ENCODE peak calls at places on chromosomes 1 and 21, in nine cellular contexts. T, U, B, S, K, A, E, J and H are unnamed samples.

GRCh38 chr1:172895050-172895460 is 155.7 kb downstream of the TNFSF18 start:
- DNase-seq in E (no peak), K (no peak), T (no peak), B (peak), U (no peak), J (no peak), A (no peak), S (no peak), H (peak)

GRCh38 chr1:61079898-61080336 is 2.4 kb upstream of the NFIA start:
- DNase-seq in J (peak), A (peak), B (no peak), E (peak), S (peak), T (peak), U (peak), K (peak), H (no peak)

GRCh38 chr1:197972406-197972805 is 55.2 kb downstream of the LHX9 start:
- DNase-seq in B (no peak), T (no peak), K (no peak), A (no peak), U (no peak), J (no peak), E (no peak), S (no peak), H (no peak)

GRCh38 chr1:30412241-30413110 is 310.9 kb downstream of the MATN1 start:
- DNase-seq in A (no peak), B (peak), T (no peak), J (no peak), K (peak), S (peak), E (no peak), U (no peak), H (no peak)

GRCh38 chr1:240737268-240737667 is 125.3 kb upstream of the GREM2 start:
- DNase-seq in B (no peak), T (no peak), E (peak), K (no peak), U (no peak), A (no peak), S (no peak), J (no peak), H (no peak)

GRCh38 chr1:216690593-216690992 is 32.6 kb downstream of the ESRRG start:
- DNase-seq in K (no peak), U (no peak), J (no peak), T (no peak), A (no peak), E (no peak), B (no peak), S (no peak), H (no peak)

GRCh38 chr1:180158149-180159147 is 3.8 kb downstream of the QSOX1 start:
- DNase-seq in E (no peak), U (no peak), B (no peak), J (no peak), T (no peak), A (no peak), K (no peak), S (no peak), H (no peak)

GRCh38 chr1:182599339-182599738 is 4.8 kb downstream of the RGS16 start:
- DNase-seq in K (no peak), B (peak), T (no peak), E (no peak), J (peak), S (no peak), A (no peak), U (no peak), H (peak)

GRCh38 chr1:110063781-110064180 is 6.7 kb downstream of the ALX3 start:
- DNase-seq in K (no peak), E (no peak), U (no peak), J (no peak), A (no peak), B (no peak), S (no peak), T (no peak), H (no peak)

GRCh38 chr1:174157157-174157806 is 2.0 kb upstream of the RABGAP1L start:
- DNase-seq in B (peak), J (no peak), A (no peak), K (no peak), U (no peak), S (no peak), T (no peak), E (no peak), H (no peak)

GRCh38 chr1:211344335-211344664 is 17.7 kb downstream of the TRAF5 start:
- DNase-seq in J (no peak), S (no peak), U (no peak), T (no peak), A (no peak), E (no peak), K (no peak), B (no peak), H (no peak)

DNA sequence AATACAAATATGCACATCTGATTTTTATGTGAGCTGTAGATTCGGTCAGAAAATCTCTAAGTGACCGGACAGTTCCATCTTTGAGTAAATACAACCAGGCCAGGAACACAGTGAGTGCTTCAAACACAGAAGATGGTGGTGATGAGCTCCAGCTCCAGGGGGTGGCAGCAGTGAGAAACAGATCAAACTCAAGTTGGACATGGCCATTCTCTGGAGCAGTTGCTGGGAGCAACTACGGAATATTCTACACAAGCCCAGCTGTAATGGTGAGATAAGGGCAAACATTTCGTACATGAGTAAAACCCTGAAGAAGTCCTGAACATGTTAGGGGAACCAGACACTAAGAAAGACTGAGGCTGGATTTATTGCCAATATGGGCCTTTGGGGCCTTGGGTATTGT is 100.7 kb downstream of the BARHL2 start:
- DNase-seq in S (no peak), J (peak), T (no peak), E (no peak), B (peak), U (peak), K (no peak), A (no peak), H (peak)
- TF ChIP-seq CTCF in S (no peak), J (peak), T (no peak), E (peak), B (peak), U (peak), K (no peak), A (no peak), H (peak)

GRCh38 chr1:168084396-168085231 is 52.1 kb downstream of the GPR161 start:
- DNase-seq in E (peak), J (peak), B (peak), K (no peak), T (no peak), U (peak), S (no peak), A (peak), H (peak)

GRCh38 chr1:168085401-168085872 is 51.3 kb downstream of the GPR161 start:
- DNase-seq in E (peak), K (no peak), U (no peak), S (no peak), T (no peak), B (no peak), A (peak), J (no peak), H (no peak)

GRCh38 chr1:168081373-168082007 is 55.2 kb downstream of the GPR161 start:
- DNase-seq in K (peak), U (no peak), A (no peak), T (no peak), B (no peak), E (peak), J (no peak), S (no peak), H (no peak)

GRCh38 chr1:168082008-168082876 is 54.5 kb downstream of the GPR161 start:
- DNase-seq in E (peak), U (peak), T (peak), K (peak), A (peak), B (peak), J (peak), S (peak), H (peak)

DNA sequence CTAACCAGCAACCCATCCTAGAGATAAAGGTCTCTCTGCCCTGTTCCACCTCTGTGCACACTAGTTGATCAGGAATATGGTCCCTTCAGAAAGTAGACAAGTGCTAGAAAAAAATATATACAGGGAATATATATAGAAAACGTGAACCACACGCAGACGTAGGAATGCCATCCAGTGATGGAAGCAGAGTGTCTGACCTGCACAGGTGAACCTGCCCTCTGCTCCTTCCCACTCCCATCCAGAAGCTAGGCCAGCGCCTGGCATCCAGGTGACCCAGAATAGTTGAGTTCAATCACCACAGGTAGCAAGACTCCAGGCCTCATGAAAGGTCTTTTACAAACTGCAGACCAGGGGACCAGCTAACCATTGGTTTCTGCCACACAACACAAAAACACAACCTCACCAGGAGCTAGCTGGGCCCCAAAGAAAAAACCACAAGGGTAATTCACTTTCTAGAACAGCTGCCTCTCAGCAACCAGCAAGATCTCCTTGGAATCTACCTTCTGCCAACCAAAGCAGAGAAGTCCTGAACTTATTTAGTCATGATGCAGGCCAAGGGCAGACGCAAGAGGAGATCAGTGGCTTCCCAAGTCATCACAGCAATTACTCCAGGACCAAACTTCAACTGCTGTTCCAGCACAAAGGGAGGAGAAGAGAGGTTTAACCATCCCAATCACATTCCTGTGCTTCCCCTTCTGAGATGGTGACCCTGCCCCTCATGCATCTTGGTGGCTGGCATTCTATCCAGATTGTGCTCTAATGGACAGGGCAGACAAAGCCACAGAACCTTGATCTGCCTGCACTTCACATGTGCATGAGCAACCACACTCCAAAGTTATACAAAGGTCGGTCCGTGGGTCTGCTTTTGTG is 53.0 kb downstream of the GPR161 start:
- DNase-seq in S (no peak), T (no peak), K (no peak), E (no peak), A (no peak), U (no peak), B (peak), J (no peak), H (no peak)
- TF ChIP-seq CTCF in S (no peak), T (no peak), K (no peak), E (no peak), A (no peak), U (no peak), B (no peak), J (no peak), H (peak)

GRCh38 chr1:1573843-1574720 is 581 bp downstream of the SSU72 start:
- DNase-seq in K (peak), J (peak), A (peak), S (no peak), B (peak), U (no peak), T (no peak), E (peak), H (peak)
- TF ChIP-seq CTCF in K (peak), J (no peak), A (peak), S (no peak), B (no peak), U (no peak), T (no peak), E (peak), H (peak)

GRCh38 chr21:18249542-18250152 is 5.0 kb downstream of the CHODL start:
- DNase-seq in S (no peak), K (no peak), T (no peak), U (no peak), E (no peak), B (no peak), A (no peak), J (no peak), H (no peak)
- TF ChIP-seq CTCF in S (no peak), K (no peak), T (no peak), U (no peak), E (no peak), B (no peak), A (no peak), J (no peak), H (no peak)